ENCODE peak calls at places on chromosomes 16 and 17, in nine cellular contexts. H is foreskin fibroblast, S is heart right ventricle, C is lower leg skin, I is pancreas, N is heart left ventricle, A is progenitor cell of endocrine pancreas, V is GM12865, O is Calu3. L is an unnamed sample.

GRCh38 chr17:77467513-77467912 is 326.7 kb downstream of the SEC14L1 start:
- DNase-seq in H (no peak), S (no peak), C (no peak), I (no peak), N (no peak), A (no peak), V (no peak), O (no peak), L (no peak)

GRCh38 chr17:48892940-48893645 is 506 bp downstream of the ATP5MC1 start:
- DNase-seq in H (no peak), S (no peak), C (no peak), I (no peak), N (no peak), A (no peak), V (no peak), O (no peak), L (no peak)

GRCh38 chr16:27481282-27481934 is 68.3 kb downstream of the GTF3C1 start:
- DNase-seq in H (no peak), S (no peak), C (no peak), I (no peak), N (no peak), A (no peak), V (no peak), O (no peak), L (no peak)

GRCh38 chr17:1890758-1891450 is 61.1 kb downstream of the RPA1 start:
- DNase-seq in H (no peak), S (no peak), C (no peak), I (no peak), N (no peak), A (no peak), V (no peak), O (no peak), L (no peak)

GRCh38 chr17:74361613-74362391 is at the start of gene BTBD17:
- DNase-seq in H (peak; percentile 46), S (peak; percentile 70), C (peak; percentile 21), I (peak; percentile 41), N (peak; percentile 54), A (peak; percentile 52), V (peak; percentile 29), O (peak; percentile 74), L (peak; percentile 81)

GRCh38 chr17:44144966-44145739 is 3.4 kb downstream of the HROB start:
- DNase-seq in H (peak; percentile 71), S (no peak), C (no peak), I (no peak), N (peak; percentile 29), A (no peak), V (no peak), O (no peak), L (no peak)

GRCh38 chr17:58643147-58643546 is 48.7 kb downstream of the TEX14 start:
- DNase-seq in H (peak; percentile 61), S (no peak), C (no peak), I (no peak), N (no peak), A (no peak), V (no peak), O (no peak), L (no peak)

GRCh38 chr17:70034158-70034557 is 40.9 kb upstream of the KCNJ16 start:
- DNase-seq in H (no peak), S (no peak), C (no peak), I (no peak), N (no peak), A (no peak), V (no peak), O (no peak), L (no peak)

DNA sequence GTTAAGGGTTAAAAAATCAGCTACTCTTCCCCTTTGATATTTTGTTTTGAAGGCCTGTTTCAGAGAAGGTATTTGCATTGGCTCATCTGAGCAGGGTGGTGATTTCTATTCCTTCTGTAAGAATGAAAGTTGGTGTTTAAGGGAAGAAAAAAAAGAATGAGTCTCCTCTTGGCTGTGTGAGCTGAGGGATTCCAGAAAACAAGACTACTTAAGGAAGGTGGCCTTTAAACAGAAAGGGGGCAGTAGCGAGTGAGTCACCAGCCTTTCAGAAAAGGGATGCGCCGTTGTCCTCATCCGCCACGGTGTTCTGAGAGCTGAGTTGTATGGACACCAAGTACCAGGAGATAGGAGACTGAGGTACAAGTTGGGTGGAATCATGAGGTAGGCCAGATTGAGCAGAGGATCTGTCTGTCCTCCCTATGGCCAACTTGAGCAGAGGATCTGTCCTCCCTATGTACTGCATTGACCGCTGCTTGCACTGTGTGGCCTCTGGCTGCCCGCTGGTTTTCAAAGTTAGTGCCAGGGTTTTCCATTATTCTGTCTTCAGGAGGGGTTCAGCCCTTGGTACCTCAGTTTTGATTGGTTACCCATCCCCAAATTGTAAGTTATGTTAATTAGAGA is 8.2 kb downstream of the PRKCA start:
- DNase-seq in H (no peak), S (no peak), C (no peak), I (no peak), N (no peak), A (no peak), V (no peak), O (no peak), L (no peak)
- TF ChIP-seq CTCF in H (no peak), S (no peak), C (no peak), I (no peak), N (no peak), A (no peak), V (peak; percentile 4), O (no peak), L (no peak)

GRCh38 chr16:81095953-81096714 is at the start of gene GCSH:
- DNase-seq in H (peak; percentile 100), S (peak; percentile 100), C (peak; percentile 98), I (peak; percentile 100), N (peak; percentile 100), A (peak; percentile 97), V (peak; percentile 99), O (peak; percentile 100), L (peak; percentile 99)

GRCh38 chr16:81094771-81095251 is 1.4 kb downstream of the GCSH start:
- DNase-seq in H (peak; percentile 42), S (no peak), C (no peak), I (no peak), N (no peak), A (no peak), V (no peak), O (no peak), L (no peak)

GRCh38 chr16:81095653-81095952 is 592 bp downstream of the GCSH start:
- DNase-seq in H (no peak), S (no peak), C (no peak), I (no peak), N (no peak), A (no peak), V (no peak), O (no peak), L (no peak)

GRCh38 chr16:81097230-81097629 is 1.0 kb upstream of the GCSH start:
- DNase-seq in H (no peak), S (no peak), C (no peak), I (no peak), N (no peak), A (no peak), V (no peak), O (no peak), L (no peak)

DNA sequence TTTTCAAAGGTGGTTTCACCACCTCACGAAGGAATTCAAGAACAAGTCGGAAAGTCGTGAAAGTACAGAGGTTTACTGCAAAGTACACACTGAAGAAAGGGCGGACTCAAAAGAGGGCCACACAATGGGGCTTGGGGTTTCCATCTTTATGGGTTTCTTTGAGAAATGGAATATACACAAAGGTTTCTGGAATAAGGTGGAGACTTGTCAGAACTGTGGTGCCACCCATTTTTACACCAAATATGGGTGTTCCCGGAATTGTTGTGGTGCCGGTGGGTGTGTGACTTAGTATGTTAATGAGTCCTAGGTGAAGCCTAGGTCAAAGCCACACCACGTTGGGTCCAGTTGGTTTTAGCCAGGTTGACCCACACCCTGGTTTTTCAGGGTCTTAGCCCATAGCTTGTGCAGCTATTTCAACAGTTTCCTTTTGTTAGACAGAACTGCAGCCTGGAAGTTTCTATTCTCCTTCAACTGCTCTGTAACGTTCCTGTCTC is 567 bp upstream of the GCSH start:
- DNase-seq in H (no peak), S (no peak), C (no peak), I (no peak), N (no peak), A (no peak), V (no peak), O (peak; percentile 46), L (no peak)
- TF ChIP-seq CTCF in H (no peak), S (no peak), C (no peak), I (no peak), N (no peak), A (no peak), V (no peak), O (no peak), L (no peak)

DNA sequence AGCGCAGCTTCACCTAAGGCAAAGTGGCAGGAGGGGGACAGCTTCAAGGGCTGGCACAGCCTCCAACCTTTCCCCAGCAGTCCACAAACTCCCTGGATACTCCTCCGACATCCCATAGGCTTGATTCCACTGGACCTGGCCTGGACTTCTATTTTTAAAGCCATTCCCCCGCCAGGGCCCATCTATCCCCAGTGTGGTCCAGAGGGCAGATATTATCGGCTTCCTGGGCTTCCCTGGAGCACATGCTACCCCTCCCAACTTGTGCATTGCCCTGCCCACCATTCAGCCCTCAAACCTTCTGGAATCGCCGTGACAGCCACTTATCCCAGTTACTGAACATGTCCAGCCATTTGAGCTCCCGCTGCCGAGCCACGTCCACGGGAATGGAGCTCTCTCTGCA is 5.1 kb downstream of the TBC1D10B start:
- DNase-seq in H (no peak), S (no peak), C (no peak), I (no peak), N (no peak), A (no peak), V (no peak), O (no peak), L (no peak)
- TF ChIP-seq CTCF in H (no peak), S (no peak), C (no peak), I (no peak), N (no peak), A (no peak), V (no peak), O (no peak), L (no peak)

GRCh38 chr16:11162571-11163268 is 93.3 kb downstream of the SOCS1 start:
- DNase-seq in H (no peak), S (no peak), C (no peak), I (no peak), N (no peak), A (no peak), V (no peak), O (no peak), L (no peak)

GRCh38 chr16:11160676-11161115 is 95.3 kb downstream of the SOCS1 start:
- DNase-seq in H (no peak), S (no peak), C (no peak), I (no peak), N (no peak), A (no peak), V (no peak), O (no peak), L (no peak)

GRCh38 chr16:11159189-11159588 is 96.8 kb downstream of the SOCS1 start:
- DNase-seq in H (no peak), S (no peak), C (no peak), I (no peak), N (no peak), A (no peak), V (no peak), O (no peak), L (no peak)

GRCh38 chr16:11161974-11162373 is 94.0 kb downstream of the SOCS1 start:
- DNase-seq in H (no peak), S (no peak), C (no peak), I (no peak), N (peak; percentile 37), A (no peak), V (no peak), O (no peak), L (no peak)

DNA sequence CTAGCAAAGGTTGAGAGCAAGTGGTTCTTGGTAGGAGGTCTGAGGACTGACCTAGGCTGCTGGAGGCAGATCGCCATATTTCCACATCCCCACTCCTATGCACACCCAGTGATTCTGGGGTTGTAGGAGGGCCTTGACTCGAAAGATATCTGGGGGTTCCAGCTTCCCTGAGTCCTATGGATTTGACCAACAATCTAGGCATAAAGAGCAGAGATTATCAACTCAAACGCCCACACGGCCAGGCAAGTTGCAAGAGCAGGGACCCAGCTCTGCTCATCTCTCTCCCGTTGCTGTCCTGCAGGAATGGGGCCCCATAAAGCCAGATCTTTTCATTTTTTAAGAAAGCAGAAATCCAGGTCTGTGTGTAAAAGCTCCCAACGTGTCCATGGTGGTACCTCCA is 94.6 kb downstream of the SOCS1 start:
- DNase-seq in H (no peak), S (no peak), C (no peak), I (no peak), N (no peak), A (no peak), V (no peak), O (no peak), L (no peak)
- TF ChIP-seq CTCF in H (no peak), S (no peak), C (no peak), I (no peak), N (no peak), A (no peak), V (no peak), O (no peak), L (no peak)